ENCODE peak calls at places on chromosomes 7 and 10, in seven cellular contexts. H, I, W, Q, U, C and Z are unnamed samples.

GRCh38 chr7:142626420-142627035 is 122.7 kb upstream of the PRSS1 start:
- DNase-seq in H (no peak), I (peak), U (peak), W (peak), Q (no peak), C (no peak), Z (no peak)

GRCh38 chr7:29749701-29750321 is 56.5 kb upstream of the WIPF3 start:
- DNase-seq in H (no peak), C (no peak), Q (no peak), W (no peak), I (no peak), U (no peak), Z (no peak)

GRCh38 chr10:13346280-13346819 is 1.7 kb downstream of the SEPHS1 start:
- DNase-seq in U (peak), I (no peak), C (peak), H (peak), Q (no peak), W (peak), Z (no peak)

GRCh38 chr7:95874129-95874528 is 101.8 kb downstream of the DYNC1I1 start:
- DNase-seq in W (no peak), C (no peak), U (no peak), Q (no peak), H (no peak), I (no peak), Z (no peak)

GRCh38 chr7:108280136-108280535 is 150.0 kb upstream of the LAMB4 start:
- DNase-seq in H (no peak), C (no peak), Q (no peak), I (no peak), W (no peak), U (peak), Z (peak)

GRCh38 chr7:74502216-74502891 is 48.6 kb downstream of the GTF2IRD1 start:
- DNase-seq in C (peak), Q (no peak), W (peak), H (no peak), U (no peak), I (no peak), Z (peak)

GRCh38 chr7:731440-732085 is 4.5 kb upstream of the PRKAR1B start:
- DNase-seq in C (no peak), U (no peak), H (no peak), W (no peak), I (no peak), Q (no peak), Z (no peak)

GRCh38 chr10:26386800-26387199 is 51.3 kb upstream of the APBB1IP start:
- DNase-seq in U (no peak), W (no peak), Q (no peak), H (no peak), C (no peak), I (no peak), Z (no peak)

GRCh38 chr7:428896-429827 is 90.5 kb downstream of the PDGFA start:
- DNase-seq in U (no peak), I (no peak), H (no peak), C (no peak), Q (no peak), W (no peak), Z (no peak)

GRCh38 chr7:44274623-44274975 is 50.8 kb downstream of the CAMK2B start:
- DNase-seq in U (no peak), C (no peak), I (no peak), W (no peak), H (no peak), Q (no peak), Z (no peak)

GRCh38 chr7:158237672-158238335 is 349.8 kb downstream of the PTPRN2 start:
- DNase-seq in Q (no peak), H (no peak), W (peak), U (no peak), C (no peak), I (no peak), Z (no peak)

GRCh38 chr7:47539398-47540052 is 42.4 kb downstream of the TNS3 start:
- DNase-seq in C (peak), Q (peak), I (no peak), W (no peak), U (peak), H (peak), Z (no peak)

GRCh38 chr7:101688183-101688831 is 59.2 kb upstream of the MYL10 start:
- DNase-seq in I (peak), C (peak), U (peak), Q (no peak), H (peak), W (peak), Z (no peak)
- H3K4me3 ChIP-seq in I (no peak), C (no peak), U (no peak), Q (no peak), H (no peak), W (peak), Z (no peak)

DNA sequence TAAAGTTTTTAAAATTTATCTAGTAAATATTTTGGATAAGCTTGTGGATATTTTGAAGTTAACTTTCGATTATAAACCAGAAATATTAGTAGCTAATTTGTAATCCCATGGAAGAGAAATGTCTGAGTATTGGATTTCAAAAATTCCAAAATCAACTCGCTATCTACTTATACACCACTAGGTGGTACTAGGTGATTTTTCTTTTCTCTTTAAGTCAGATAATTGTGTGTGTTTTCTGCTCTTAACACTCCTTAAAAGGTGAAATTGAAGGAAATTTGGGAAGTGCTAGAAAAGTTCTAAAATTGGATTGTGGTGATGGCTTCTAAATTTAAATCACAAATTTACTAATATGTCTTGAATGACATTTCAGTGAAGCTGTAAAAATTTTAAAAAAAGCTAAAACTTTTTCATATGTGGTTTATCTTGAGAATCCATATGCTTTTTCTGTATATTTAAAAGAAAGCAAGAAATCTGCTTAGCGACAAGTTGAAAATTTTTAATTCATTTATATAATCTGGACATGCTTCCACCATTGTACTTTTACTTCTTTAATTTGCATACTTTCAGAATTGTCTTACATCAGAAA is 90.2 kb downstream of the IPMK start:
- DNase-seq in I (no peak), H (peak), U (peak), W (no peak), Q (no peak), C (peak), Z (peak)
- TF ChIP-seq CTCF in I (peak), H (no peak), U (peak), W (peak), Q (peak), C (peak), Z (peak)

GRCh38 chr10:100569687-100570517 is 34.2 kb downstream of the HIF1AN start:
- DNase-seq in H (no peak), Q (no peak), I (no peak), C (no peak), U (no peak), W (no peak), Z (no peak)
- H3K4me3 ChIP-seq in H (no peak), Q (peak), I (no peak), C (no peak), U (no peak), W (no peak), Z (no peak)

GRCh38 chr10:33631991-33632390 is 297.5 kb upstream of the NRP1 start:
- DNase-seq in U (no peak), Q (no peak), C (no peak), I (no peak), H (no peak), W (no peak), Z (no peak)

GRCh38 chr10:33635967-33636366 is 301.5 kb upstream of the NRP1 start:
- DNase-seq in Q (no peak), U (no peak), I (no peak), H (no peak), W (no peak), C (no peak), Z (no peak)

GRCh38 chr10:33630761-33631160 is 296.3 kb upstream of the NRP1 start:
- DNase-seq in I (no peak), H (no peak), Q (no peak), C (no peak), U (no peak), W (no peak), Z (no peak)
- TF ChIP-seq CTCF in I (no peak), H (no peak), Q (no peak), C (no peak), U (no peak), W (no peak), Z (no peak)

GRCh38 chr10:5946786-5947185 is 30.6 kb downstream of the IL15RA start:
- DNase-seq in Q (no peak), W (no peak), U (no peak), C (no peak), I (no peak), H (no peak), Z (no peak)

GRCh38 chr10:5945561-5946418 is 31.6 kb downstream of the IL15RA start:
- DNase-seq in Q (no peak), W (peak), H (peak), U (peak), C (peak), I (no peak), Z (no peak)

GRCh38 chr10:5943536-5943935 is 33.8 kb downstream of the IL15RA start:
- DNase-seq in C (peak), W (peak), U (no peak), I (no peak), Q (no peak), H (peak), Z (no peak)

GRCh38 chr10:5944389-5945202 is 32.7 kb downstream of the IL15RA start:
- DNase-seq in I (no peak), W (peak), Q (peak), H (peak), C (peak), U (peak), Z (peak)

DNA sequence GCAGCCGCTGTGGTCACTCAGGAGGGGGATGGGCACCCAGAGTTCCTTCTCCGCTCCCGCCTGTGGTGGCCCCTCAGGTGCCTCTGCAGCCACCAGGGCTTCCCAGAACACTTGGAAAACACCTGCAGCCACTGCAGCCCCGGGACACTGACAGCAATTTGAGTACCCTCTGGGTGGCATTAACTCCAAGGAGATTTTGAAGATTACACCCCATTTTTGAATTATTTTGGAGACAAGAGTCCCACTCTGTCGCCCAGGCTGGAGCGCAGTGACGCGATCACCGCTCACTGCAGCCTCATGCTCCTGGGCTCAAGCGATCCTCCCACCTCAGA is 32.2 kb downstream of the IL15RA start:
- DNase-seq in C (no peak), H (no peak), W (peak), U (no peak), I (no peak), Q (no peak), Z (no peak)
- H3K4me3 ChIP-seq in C (no peak), H (no peak), W (peak), U (no peak), I (no peak), Q (no peak), Z (no peak)

GRCh38 chr10:114623661-114624294 is 34.3 kb downstream of the ABLIM1 start:
- DNase-seq in U (no peak), I (no peak), W (no peak), Q (no peak), H (peak), C (peak), Z (peak)
- TF ChIP-seq CTCF in U (no peak), I (no peak), W (no peak), Q (no peak), H (no peak), C (no peak), Z (no peak)